ENCODE peak calls at places on chromosomes 4 and X, in four cellular contexts. Z, U, X and T are unnamed samples.

GRCh38 chrX:145792281-145792680 is 25.3 kb upstream of the SLITRK2 start:
- DNase-seq in Z (no peak), U (no peak), X (no peak), T (no peak)

GRCh38 chr4:88219099-88219498 is 60.7 kb upstream of the ABCG2 start:
- DNase-seq in Z (no peak), X (peak), U (no peak), T (no peak)

GRCh38 chrX:108091878-108092291 is 307 bp downstream of the ATG4A start:
- DNase-seq in U (no peak), Z (no peak), X (no peak), T (no peak)

GRCh38 chr4:1113311-1114009 is at the start of gene RNF212:
- DNase-seq in X (no peak), Z (no peak), U (peak), T (no peak)

GRCh38 chr4:20829958-20830357 is 129.7 kb downstream of the PACRGL start:
- DNase-seq in U (no peak), Z (no peak), X (no peak), T (no peak)

GRCh38 chr4:124640037-124640730 is 72.3 kb downstream of the ANKRD50 start:
- DNase-seq in X (peak), U (peak), Z (no peak), T (no peak)

GRCh38 chr4:113293043-113293560 is 243.6 kb downstream of the ANK2 start:
- DNase-seq in U (no peak), Z (no peak), X (no peak), T (no peak)

GRCh38 chr4:130185123-130185522 is 1089.2 kb downstream of the C4orf33 start:
- DNase-seq in U (no peak), X (no peak), Z (no peak), T (no peak)

GRCh38 chrX:10399152-10399741 is 221.1 kb downstream of the MID1 start:
- DNase-seq in U (no peak), Z (no peak), X (no peak), T (no peak)

GRCh38 chr4:124697441-124697840 is 15.1 kb downstream of the ANKRD50 start:
- DNase-seq in Z (no peak), X (no peak), U (no peak), T (no peak)

GRCh38 chrX:39011454-39012204 is 210.4 kb downstream of the MID1IP1 start:
- DNase-seq in U (no peak), Z (no peak), X (peak), T (no peak)

GRCh38 chrX:48702716-48703115 is 6.2 kb downstream of the SUV39H1 start:
- DNase-seq in Z (no peak), X (no peak), U (no peak), T (no peak)

GRCh38 chr4:53508446-53508845 is 82.8 kb downstream of the LNX1 start:
- DNase-seq in Z (no peak), X (peak), U (no peak), T (no peak)

GRCh38 chr4:100875296-100876040 is 357.6 kb upstream of the EMCN start:
- DNase-seq in U (no peak), X (peak), Z (no peak), T (no peak)